ENCODE peak calls at places on chromosomes 16 and 17, in four cellular contexts. U is sigmoid colon, W is Peyer's patch, B is uterus. L is an unnamed sample.

GRCh38 chr17:28405632-28406477 is at the start of gene SLC46A1:
- DNase-seq in U (peak), W (peak), B (peak), L (peak)

GRCh38 chr17:72223816-72224215 is 103.0 kb downstream of the SOX9 start:
- DNase-seq in U (no peak), W (no peak), B (no peak), L (no peak)

GRCh38 chr17:66405836-66406679 is 103.6 kb downstream of the PRKCA start:
- DNase-seq in U (no peak), W (no peak), B (no peak), L (no peak)

GRCh38 chr16:81523387-81524115 is 78.9 kb downstream of the CMIP start:
- DNase-seq in U (no peak), W (no peak), B (peak), L (no peak)

GRCh38 chr17:50337956-50338355 is 8.0 kb upstream of the XYLT2 start:
- DNase-seq in U (peak), W (no peak), B (no peak), L (no peak)

GRCh38 chr17:3659541-3660111 is 8.8 kb downstream of the TAX1BP3 start:
- DNase-seq in U (peak), W (peak), B (peak), L (no peak)

GRCh38 chr17:1847191-1847590 is 17.4 kb downstream of the RPA1 start:
- DNase-seq in U (no peak), W (no peak), B (no peak), L (no peak)

GRCh38 chr17:63445571-63446217 is 412 bp downstream of the CYB561 start:
- DNase-seq in U (no peak), W (no peak), B (no peak), L (peak)

GRCh38 chr16:20906225-20906870 is 5.8 kb downstream of the LYRM1 start:
- DNase-seq in U (no peak), W (no peak), B (peak), L (no peak)

GRCh38 chr17:6534846-6535514 is 21.4 kb downstream of the PITPNM3 start:
- DNase-seq in U (peak), W (no peak), B (no peak), L (no peak)

GRCh38 chr16:11350531-11351335 is 5.5 kb downstream of the RMI2 start:
- DNase-seq in U (no peak), W (no peak), B (no peak), L (no peak)

GRCh38 chr16:81821422-81822128 is 42.5 kb downstream of the PLCG2 start:
- DNase-seq in U (no peak), W (no peak), B (no peak), L (no peak)

GRCh38 chr17:75670868-75671267 is 3.7 kb downstream of the SAP30BP start:
- DNase-seq in U (no peak), W (no peak), B (no peak), L (no peak)

GRCh38 chr16:81515281-81515680 is 70.7 kb downstream of the CMIP start:
- DNase-seq in U (no peak), W (no peak), B (no peak), L (no peak)

GRCh38 chr16:966505-966904 is 4.3 kb downstream of the LMF1 start:
- DNase-seq in U (no peak), W (no peak), B (no peak), L (no peak)

GRCh38 chr16:53048139-53048915 is 4.4 kb downstream of the CHD9NB start:
- DNase-seq in U (peak), W (peak), B (no peak), L (no peak)

GRCh38 chr16:31382485-31383161 is 10.5 kb upstream of the ITGAD start:
- DNase-seq in U (no peak), W (peak), B (no peak), L (peak)

GRCh38 chr17:45228985-45229517 is 7.4 kb downstream of the FMNL1 start:
- DNase-seq in U (peak), W (peak), B (peak), L (peak)

GRCh38 chr16:69386596-69386995 is 789 bp upstream of the TERF2 start:
- DNase-seq in U (no peak), W (no peak), B (no peak), L (no peak)

GRCh38 chr16:28258571-28258970 is 33.8 kb upstream of the SBK1 start:
- DNase-seq in U (no peak), W (no peak), B (no peak), L (no peak)

GRCh38 chr17:676965-677364 is 37.7 kb downstream of the VPS53 start:
- DNase-seq in U (no peak), W (no peak), B (no peak), L (no peak)

GRCh38 chr17:14095630-14096029 is 26.3 kb downstream of the COX10 start:
- DNase-seq in U (no peak), W (no peak), B (no peak), L (no peak)

GRCh38 chr17:43671075-43671692 is 9.5 kb upstream of the MEOX1 start:
- DNase-seq in U (no peak), W (no peak), B (peak), L (no peak)

GRCh38 chr16:23145608-23146007 is 3.6 kb downstream of the USP31 start:
- DNase-seq in U (no peak), W (no peak), B (peak), L (no peak)

GRCh38 chr16:69378036-69378435 is 7.8 kb downstream of the TERF2 start:
- DNase-seq in U (no peak), W (no peak), B (no peak), L (no peak)

GRCh38 chr17:14301761-14302401 is 1.0 kb downstream of the HS3ST3B1 start:
- DNase-seq in U (no peak), W (peak), B (no peak), L (peak)

GRCh38 chr17:69967910-69968411 is 107.1 kb upstream of the KCNJ16 start:
- DNase-seq in U (no peak), W (no peak), B (no peak), L (no peak)

GRCh38 chr17:7234100-7235012 is at the start of gene DVL2:
- DNase-seq in U (peak), W (peak), B (peak), L (peak)

GRCh38 chr17:76155988-76156661 is 15.1 kb upstream of the FOXJ1 start:
- DNase-seq in U (no peak), W (no peak), B (no peak), L (no peak)

DNA sequence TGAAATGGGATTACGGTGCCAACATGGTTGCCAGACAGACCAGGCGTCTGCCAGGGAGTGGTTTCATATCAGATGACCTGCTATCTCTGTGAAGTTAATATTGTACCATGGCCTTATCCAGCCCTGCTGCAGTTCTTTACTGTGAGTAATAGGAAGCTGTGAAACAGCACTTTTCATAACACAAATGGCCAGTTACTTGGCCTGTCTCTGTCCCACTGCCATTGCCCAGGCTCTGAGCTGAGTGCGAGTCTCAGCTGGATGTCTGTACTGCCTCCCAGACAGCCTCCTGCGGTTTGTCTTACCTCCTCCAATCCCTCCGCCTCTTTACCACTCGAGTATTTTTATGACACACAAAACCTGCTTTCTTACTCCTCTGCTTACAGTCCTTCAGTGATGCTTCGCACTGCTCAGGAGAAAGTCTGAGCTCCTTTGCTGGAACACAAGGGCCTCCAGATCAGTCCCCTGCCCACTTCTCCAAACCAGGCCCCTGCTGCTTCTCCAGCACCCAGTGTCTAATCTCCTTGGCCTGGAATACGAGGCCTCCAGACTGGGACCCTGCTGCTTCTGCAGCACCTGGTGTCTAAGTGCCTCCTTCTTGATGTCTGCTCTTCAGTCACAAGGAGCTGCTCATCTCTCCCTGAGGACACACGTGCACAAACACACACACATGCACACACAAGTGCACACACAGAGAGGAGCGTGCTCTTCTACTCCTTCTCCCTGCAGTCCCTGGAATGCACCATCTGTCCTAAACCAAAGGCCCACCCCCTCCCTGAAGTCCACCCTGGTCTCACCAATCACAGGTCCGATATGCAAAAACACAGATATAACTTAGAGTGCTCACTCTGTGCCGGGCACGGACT is 17.1 kb upstream of the RHOT1 start:
- DNase-seq in U (no peak), W (peak), B (no peak), L (no peak)
- TF ChIP-seq POLR2A in U (no peak), W (no peak), B (no peak), L (peak)

GRCh38 chr16:55133654-55134053 is 190.3 kb upstream of the IRX6 start:
- DNase-seq in U (no peak), W (no peak), B (no peak), L (no peak)

GRCh38 chr16:55138298-55138697 is 185.7 kb upstream of the IRX6 start:
- DNase-seq in U (no peak), W (no peak), B (no peak), L (no peak)

DNA sequence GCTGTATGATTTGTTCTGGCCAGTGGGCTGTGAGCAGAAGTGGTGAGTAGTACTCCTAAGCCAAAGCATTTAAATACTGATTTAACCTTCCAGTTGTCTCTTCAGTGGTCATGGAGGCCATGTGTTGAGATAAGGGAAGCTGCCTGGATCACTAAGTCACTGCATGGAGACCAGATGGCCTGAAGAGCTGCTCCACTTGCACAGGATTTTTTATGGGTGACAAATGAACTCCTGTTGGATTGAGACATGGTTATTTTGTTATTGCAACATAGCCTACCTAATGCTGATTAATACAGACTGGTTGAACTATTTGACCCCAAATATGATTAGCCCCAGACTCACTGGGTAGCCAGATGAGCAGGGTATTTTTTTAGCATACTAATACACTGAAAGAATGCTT is 187.6 kb upstream of the IRX6 start:
- DNase-seq in U (no peak), W (no peak), B (no peak), L (no peak)
- TF ChIP-seq POLR2A in U (no peak), W (no peak), B (no peak), L (no peak)

DNA sequence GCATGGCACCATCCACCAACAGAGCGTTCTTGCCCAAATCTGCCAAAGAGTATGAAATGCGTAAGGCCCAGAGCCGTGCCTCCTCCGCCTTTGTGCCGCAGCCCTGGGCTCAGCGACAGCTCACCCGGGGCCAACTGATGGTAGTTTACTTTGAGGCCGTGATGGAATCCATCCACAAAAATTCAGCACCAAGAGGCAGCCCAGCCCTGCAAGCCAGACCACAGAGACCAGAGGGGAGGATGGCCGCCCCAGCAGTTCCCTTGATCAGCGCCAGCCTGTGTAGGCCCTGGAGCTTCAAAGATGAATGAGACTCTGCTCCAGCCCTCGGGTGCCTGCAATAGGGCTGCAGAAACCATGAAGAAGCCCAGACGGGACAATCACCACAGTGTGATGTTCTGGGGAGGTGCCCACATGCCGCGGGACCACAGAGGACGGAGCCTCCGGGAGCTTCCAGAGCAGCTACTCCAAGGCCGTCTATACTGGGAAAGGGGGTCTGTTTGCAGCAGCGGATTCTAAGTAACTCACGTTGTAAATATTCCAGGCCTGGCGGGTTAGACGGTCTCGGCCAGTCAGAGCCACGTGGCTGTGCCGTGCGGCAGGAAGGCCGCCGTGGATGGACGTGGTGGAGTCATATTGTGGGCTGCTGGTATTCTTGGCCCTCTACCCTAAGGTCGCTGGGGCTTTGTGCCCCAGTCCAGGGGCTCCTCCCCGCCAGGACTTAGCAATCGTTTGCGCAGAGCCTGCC is 80.3 kb downstream of the RBFOX3 start:
- DNase-seq in U (no peak), W (no peak), B (no peak), L (no peak)
- TF ChIP-seq POLR2A in U (no peak), W (no peak), B (no peak), L (no peak)

GRCh38 chr16:84088695-84089395 is 27.9 kb downstream of the MBTPS1 start:
- DNase-seq in U (no peak), W (no peak), B (no peak), L (peak)
- TF ChIP-seq POLR2A in U (no peak), W (no peak), B (no peak), L (no peak)

L was measured in erythroblast.